ENCODE peak calls at places on chromosomes 2 and 18, in five cellular contexts. C is stimulated activated naive B cell treated with anti-CD40 and anti-IgM and Interleukin-4, amounts not matched to agents 10 μg/mL and 1 μg/mL and 100 μg/mL, for 72 hours; E is GM13976; H is aorta; F is EL. I is an unnamed sample.

GRCh38 chr2:235623052-235623451 is 129.2 kb downstream of the AGAP1 start:
- DNase-seq in H (no peak), E (no peak), C (no peak), F (no peak), I (no peak)

GRCh38 chr2:216740557-216741222 is 45.3 kb upstream of the IGFBP5 start:
- DNase-seq in H (no peak), C (no peak), E (no peak), F (no peak), I (no peak)

GRCh38 chr2:128310761-128311160 is 7.9 kb downstream of the HS6ST1 start:
- DNase-seq in E (no peak), C (no peak), H (no peak), F (no peak), I (no peak)

GRCh38 chr2:142874293-142874814 is 3.1 kb upstream of the KYNU start:
- DNase-seq in C (peak; percentile 56), H (no peak), F (peak; percentile 86), E (no peak), I (no peak)

GRCh38 chr2:8678731-8679566 is 2.9 kb upstream of the ID2 start:
- DNase-seq in C (peak; percentile 71), F (peak; percentile 92), E (peak; percentile 96), H (peak; percentile 98), I (peak; percentile 93)

GRCh38 chr2:199771948-199772692 is 78.9 kb downstream of the FTCDNL1 start:
- DNase-seq in H (no peak), C (no peak), F (no peak), E (no peak), I (no peak)

GRCh38 chr2:197869501-197870111 is 65.2 kb downstream of the PLCL1 start:
- DNase-seq in H (no peak), F (no peak), C (no peak), E (no peak), I (no peak)

GRCh38 chr18:33863912-33864311 is 285.9 kb downstream of the ASXL3 start:
- DNase-seq in C (no peak), F (no peak), E (no peak), H (no peak), I (no peak)

GRCh38 chr2:180071797-180072196 is 64.7 kb upstream of the CWC22 start:
- DNase-seq in F (no peak), E (no peak), H (no peak), C (no peak), I (no peak)

GRCh38 chr2:151947524-151948165 is 119.4 kb upstream of the ARL5A start:
- DNase-seq in E (no peak), H (peak; percentile 80), F (peak; percentile 3), C (no peak), I (peak; percentile 13)

GRCh38 chr2:99337931-99338580 is 867 bp downstream of the EIF5B start:
- DNase-seq in H (no peak), F (peak; percentile 23), C (no peak), E (peak; percentile 34), I (peak; percentile 6)

GRCh38 chr2:39154944-39155343 is 34.1 kb upstream of the SOS1 start:
- DNase-seq in C (no peak), F (no peak), E (no peak), H (no peak), I (no peak)

GRCh38 chr2:237304763-237305514 is 109.0 kb downstream of the COL6A3 start:
- DNase-seq in E (no peak), F (peak; percentile 95), H (no peak), C (no peak), I (no peak)

GRCh38 chr2:237563816-237564215 is 2.6 kb upstream of the PRLH start:
- DNase-seq in F (peak; percentile 12), H (peak; percentile 70), C (no peak), E (no peak), I (no peak)

GRCh38 chr2:166765141-166765540 is 123.1 kb upstream of the XIRP2 start:
- DNase-seq in F (no peak), C (no peak), H (no peak), E (no peak), I (no peak)

GRCh38 chr18:10009321-10010144 is 95.7 kb downstream of the VAPA start:
- DNase-seq in C (no peak), H (no peak), F (no peak), E (no peak), I (no peak)

GRCh38 chr2:121128741-121129659 is 156.0 kb downstream of the TFCP2L1 start:
- DNase-seq in H (peak; percentile 71), F (peak; percentile 15), C (no peak), E (peak; percentile 44), I (no peak)

GRCh38 chr18:70423988-70424387 is 135.1 kb downstream of the SOCS6 start:
- DNase-seq in F (no peak), H (no peak), E (no peak), C (no peak), I (no peak)

GRCh38 chr2:9212010-9212638 is 5.5 kb downstream of the ASAP2 start:
- DNase-seq in F (no peak), E (no peak), C (no peak), H (no peak), I (no peak)

GRCh38 chr18:58096658-58097057 is 52.6 kb downstream of the NEDD4L start:
- DNase-seq in C (no peak), H (no peak), E (no peak), F (no peak), I (no peak)

GRCh38 chr2:119996148-119996547 is 16.7 kb upstream of the EPB41L5 start:
- DNase-seq in E (no peak), F (no peak), H (no peak), C (no peak), I (no peak)

GRCh38 chr2:206176128-206176527 is 16.4 kb downstream of the EEF1B2 start:
- DNase-seq in F (no peak), C (no peak), H (no peak), E (no peak), I (no peak)

GRCh38 chr18:2857491-2858063 is 10.8 kb downstream of the EMILIN2 start:
- DNase-seq in C (no peak), H (peak; percentile 93), E (no peak), F (peak; percentile 88), I (no peak)

GRCh38 chr2:233862261-233862768 is 5.9 kb downstream of the MSL3B start:
- DNase-seq in E (no peak), F (no peak), H (no peak), C (no peak), I (no peak)

GRCh38 chr18:12645751-12646203 is 12.1 kb downstream of the SPIRE1 start:
- DNase-seq in C (no peak), E (no peak), F (no peak), H (no peak), I (no peak)

GRCh38 chr2:64599469-64599868 is 54.2 kb downstream of the SERTAD2 start:
- DNase-seq in E (no peak), F (no peak), C (no peak), H (no peak), I (no peak)

GRCh38 chr2:233414273-233414654 is 60.0 kb downstream of the DGKD start:
- DNase-seq in C (no peak), H (no peak), E (no peak), F (peak; percentile 36), I (no peak)

GRCh38 chr18:10046178-10046807 is 132.5 kb downstream of the VAPA start:
- DNase-seq in E (no peak), C (no peak), H (no peak), F (no peak), I (no peak)

GRCh38 chr18:60329131-60329530 is 43.4 kb downstream of the MC4R start:
- DNase-seq in H (no peak), C (no peak), F (no peak), E (no peak), I (no peak)

GRCh38 chr2:75482398-75482797 is 78.3 kb downstream of the EVA1A start:
- DNase-seq in F (no peak), C (no peak), E (no peak), H (no peak), I (no peak)